ENCODE peak calls at places on chromosomes 11 and 22, in four cellular contexts. F, T, V and E are unnamed samples.

GRCh38 chr11:92550411-92550810 is 325.8 kb downstream of the FAT3 start:
- DNase-seq in F (no peak), T (no peak), V (no peak), E (peak; percentile 62)

GRCh38 chr11:120512727-120513435 is 1.3 kb downstream of the GRIK4 start:
- DNase-seq in F (no peak), T (no peak), V (no peak), E (no peak)

GRCh38 chr11:17443926-17444690 is 32.5 kb downstream of the ABCC8 start:
- DNase-seq in F (no peak), T (no peak), V (no peak), E (no peak)

GRCh38 chr11:32184057-32185055 is 93.5 kb downstream of the RCN1 start:
- DNase-seq in F (no peak), T (no peak), V (no peak), E (no peak)

GRCh38 chr11:76206327-76207081 is at the start of gene WNT11:
- DNase-seq in F (no peak), T (peak; percentile 88), V (no peak), E (peak; percentile 67)

GRCh38 chr22:24090581-24090980 is 79.5 kb downstream of the CABIN1 start:
- DNase-seq in F (no peak), T (no peak), V (no peak), E (no peak)

GRCh38 chr11:118295834-118296454 is 8.6 kb upstream of the CD3E start:
- DNase-seq in F (peak; percentile 43), T (no peak), V (no peak), E (no peak)

GRCh38 chr11:120303004-120303637 is 22.0 kb upstream of the TLCD5 start:
- DNase-seq in F (peak; percentile 82), T (peak; percentile 87), V (peak; percentile 37), E (peak; percentile 64)

GRCh38 chr11:26621147-26621546 is 49.1 kb upstream of the MUC15 start:
- DNase-seq in F (no peak), T (no peak), V (no peak), E (no peak)

GRCh38 chr11:17561466-17562001 is 14.5 kb downstream of the OTOG start:
- DNase-seq in F (no peak), T (no peak), V (no peak), E (no peak)

GRCh38 chr22:50218996-50219727 is 18.4 kb downstream of the SELENOO start:
- DNase-seq in F (peak; percentile 18), T (peak; percentile 81), V (no peak), E (peak; percentile 25)

GRCh38 chr11:63985812-63986155 is 454 bp upstream of the OTUB1 start:
- DNase-seq in F (no peak), T (no peak), V (peak; percentile 15), E (no peak)

GRCh38 chr22:34781676-34782075 is 284.3 kb upstream of the ISX start:
- DNase-seq in F (no peak), T (no peak), V (no peak), E (no peak)

GRCh38 chr11:133157180-133157579 is 375.1 kb downstream of the OPCML start:
- DNase-seq in F (no peak), T (no peak), V (no peak), E (no peak)

GRCh38 chr22:28015676-28016601 is 96.9 kb upstream of the PITPNB start:
- DNase-seq in F (no peak), T (no peak), V (no peak), E (no peak)

GRCh38 chr22:36374603-36375024 is 13.2 kb downstream of the MYH9 start:
- DNase-seq in F (peak; percentile 80), T (no peak), V (no peak), E (no peak)

GRCh38 chr11:110808291-110808690 is 96.1 kb upstream of the ARHGAP20 start:
- DNase-seq in F (no peak), T (no peak), V (no peak), E (no peak)

GRCh38 chr11:35393093-35393492 is 26.3 kb downstream of the SLC1A2 start:
- DNase-seq in F (no peak), T (no peak), V (no peak), E (no peak)

GRCh38 chr11:27857588-27857987 is 157.3 kb upstream of the BDNF start:
- DNase-seq in F (no peak), T (no peak), V (no peak), E (no peak)

GRCh38 chr11:104625246-104625645 is 273.0 kb downstream of the CASP12 start:
- DNase-seq in F (no peak), T (no peak), V (no peak), E (no peak)

GRCh38 chr11:8258289-8258688 is 5.4 kb downstream of the LMO1 start:
- DNase-seq in F (no peak), T (no peak), V (no peak), E (no peak)

GRCh38 chr11:44596541-44597276 is 31.2 kb downstream of the CD82 start:
- DNase-seq in F (no peak), T (no peak), V (peak; percentile 84), E (no peak)

GRCh38 chr11:61452825-61453224 is 22.9 kb downstream of the SDHAF2 start:
- DNase-seq in F (no peak), T (no peak), V (no peak), E (no peak)

GRCh38 chr22:31400023-31400397 is 606 bp downstream of the DRG1 start:
- DNase-seq in F (no peak), T (no peak), V (no peak), E (no peak)
- TF ChIP-seq EGR1 in F (no peak), T (no peak), V (no peak), E (no peak)

DNA sequence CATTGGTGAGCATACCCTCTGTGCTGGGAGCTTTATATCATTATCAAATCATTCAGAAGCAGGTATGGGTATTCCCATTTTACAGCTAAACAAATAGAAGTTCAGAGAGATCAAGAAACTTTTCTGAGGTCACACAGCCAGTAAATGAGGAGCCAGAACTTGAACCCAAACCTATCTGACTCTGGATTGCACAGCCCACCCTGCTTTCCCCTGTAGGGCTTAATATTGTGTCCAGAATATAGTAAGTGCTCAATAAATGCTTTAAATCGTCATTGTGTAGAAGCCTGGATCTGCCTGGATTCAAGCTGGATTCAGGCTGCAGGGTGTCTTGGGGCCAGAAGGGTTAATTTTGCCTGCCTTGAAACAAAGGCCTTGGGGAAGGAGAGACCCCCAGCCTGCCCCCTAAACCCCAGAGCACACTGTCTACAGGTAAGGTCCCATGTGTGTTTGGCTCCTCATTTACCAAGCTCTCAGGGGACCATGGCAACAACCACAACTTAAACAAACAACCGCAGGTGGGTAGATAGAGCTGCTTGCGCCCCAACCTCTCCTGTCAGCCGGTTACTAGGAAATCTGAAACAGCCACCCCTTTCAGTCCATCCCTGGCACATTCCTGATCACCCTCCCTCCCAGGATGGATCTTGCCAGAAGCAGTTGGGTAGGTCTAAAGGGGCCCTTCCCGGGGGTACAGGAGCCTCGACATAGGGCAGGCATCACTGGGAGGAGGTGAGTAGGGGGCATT is 3.0 kb upstream of the SEC14L3 start:
- DNase-seq in F (no peak), T (no peak), V (no peak), E (no peak)
- TF ChIP-seq EGR1 in F (no peak), T (no peak), V (no peak), E (no peak)

GRCh38 chr11:73423506-73423905 is 47.3 kb downstream of the RELT start:
- DNase-seq in F (no peak), T (no peak), V (no peak), E (no peak)
- TF ChIP-seq EGR1 in F (no peak), T (no peak), V (no peak), E (no peak)

DNA sequence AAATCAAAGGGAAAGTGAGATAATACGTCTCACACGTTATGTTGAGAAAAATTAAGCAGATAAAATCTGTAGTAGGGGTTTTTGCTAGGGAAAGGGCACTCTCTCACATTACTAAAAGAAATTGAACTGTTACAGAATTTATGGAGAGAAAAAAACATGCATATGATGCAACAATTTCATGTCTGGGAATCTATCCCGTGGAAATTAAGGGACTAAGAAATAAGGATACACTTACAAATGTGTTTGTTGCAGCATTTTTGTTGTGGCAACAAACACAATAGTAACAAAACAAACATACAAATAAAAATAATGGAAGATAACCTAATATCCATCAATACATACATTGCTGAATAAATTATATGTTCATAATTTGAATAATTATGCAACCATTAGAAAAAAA is 96.3 kb upstream of the ZBED5 start:
- DNase-seq in F (no peak), T (no peak), V (no peak), E (no peak)
- TF ChIP-seq EGR1 in F (no peak), T (no peak), V (no peak), E (no peak)

GRCh38 chr11:102545701-102546100 is 15.2 kb upstream of the MMP7 start:
- DNase-seq in F (no peak), T (no peak), V (no peak), E (no peak)
- TF ChIP-seq EGR1 in F (no peak), T (no peak), V (no peak), E (no peak)

DNA sequence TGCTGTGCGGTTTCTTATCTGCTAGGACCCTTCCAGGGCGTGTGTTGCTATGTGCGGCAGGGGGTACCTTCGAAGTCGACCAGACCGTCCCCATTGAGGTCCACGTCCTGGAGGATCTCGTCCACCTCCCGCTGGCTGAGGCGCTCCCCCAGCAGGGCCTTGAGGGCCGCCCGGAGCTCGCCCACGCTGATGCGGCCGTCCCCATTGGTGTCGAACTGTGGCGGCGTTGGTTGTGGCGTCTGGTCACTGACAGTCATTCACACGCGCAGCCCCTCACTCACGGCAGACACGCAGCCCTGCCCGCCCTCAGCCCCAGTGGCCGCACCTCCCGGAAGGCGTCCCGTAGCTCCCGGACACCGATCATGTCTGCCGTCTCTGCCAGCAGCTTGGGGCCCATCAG is 3.5 kb downstream of the CABP2 start:
- DNase-seq in F (no peak), T (no peak), V (no peak), E (no peak)
- TF ChIP-seq EGR1 in F (no peak), T (no peak), V (no peak), E (no peak)

GRCh38 chr22:32722441-32722840 is 79.1 kb upstream of the TIMP3 start:
- DNase-seq in F (no peak), T (no peak), V (no peak), E (no peak)

GRCh38 chr22:32721328-32722180 is 80.0 kb upstream of the TIMP3 start:
- DNase-seq in F (no peak), T (no peak), V (no peak), E (no peak)

GRCh38 chr22:32717337-32718240 is 83.9 kb upstream of the TIMP3 start:
- DNase-seq in F (no peak), T (no peak), V (no peak), E (no peak)

GRCh38 chr22:32723632-32724031 is 77.9 kb upstream of the TIMP3 start:
- DNase-seq in F (no peak), T (no peak), V (peak; percentile 25), E (no peak)

DNA sequence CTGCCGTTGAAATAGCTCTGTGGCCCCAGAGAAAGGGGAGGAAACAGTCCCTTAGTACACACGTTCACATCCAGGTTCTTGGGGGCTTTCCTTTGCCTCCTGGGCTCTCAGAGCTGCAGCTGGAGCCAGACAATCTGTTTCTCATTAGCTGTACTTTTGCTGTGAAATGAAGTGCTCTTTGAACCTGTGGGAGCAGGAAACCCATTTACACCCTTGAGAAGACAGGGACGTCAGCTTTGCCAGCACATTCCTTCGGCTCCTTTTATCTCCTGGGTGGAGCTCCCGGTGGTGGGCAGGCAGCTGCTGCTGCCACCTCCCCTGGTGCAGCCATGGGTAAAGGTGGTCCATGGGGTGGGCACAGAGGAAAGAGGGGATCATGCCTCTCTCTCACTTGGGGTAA is 80.6 kb upstream of the TIMP3 start:
- DNase-seq in F (no peak), T (no peak), V (no peak), E (no peak)
- TF ChIP-seq EGR1 in F (no peak), T (no peak), V (no peak), E (no peak)

GRCh38 chr22:40642316-40642715 is 5.8 kb upstream of the MRTFA start:
- DNase-seq in F (no peak), T (no peak), V (no peak), E (no peak)
- TF ChIP-seq EGR1 in F (no peak), T (no peak), V (no peak), E (no peak)